ENCODE peak calls at places on chromosomes 6 and 20, in seven cellular contexts. H, B, N, O, U, M and G are unnamed samples.

GRCh38 chr20:63128367-63128766 is 87.6 kb downstream of the YTHDF1 start:
- DNase-seq in H (no peak), N (no peak), B (no peak), O (no peak), U (no peak), M (no peak), G (peak)

GRCh38 chr20:56810141-56810540 is 181.0 kb downstream of the TFAP2C start:
- DNase-seq in M (no peak), B (no peak), N (no peak), O (no peak), H (no peak), U (no peak), G (no peak)

GRCh38 chr6:138372711-138373463 is 4.8 kb upstream of the SMIM28 start:
- DNase-seq in U (no peak), M (no peak), N (no peak), H (no peak), O (no peak), B (no peak), G (no peak)

GRCh38 chr6:106894978-106895702 is 79.4 kb downstream of the CD24 start:
- DNase-seq in N (no peak), U (no peak), B (no peak), H (no peak), O (no peak), M (peak), G (no peak)

GRCh38 chr6:79601020-79601609 is 30.0 kb upstream of the SH3BGRL2 start:
- DNase-seq in B (no peak), N (no peak), O (no peak), H (no peak), M (peak), U (no peak), G (no peak)

GRCh38 chr6:54310377-54311152 is 2.3 kb downstream of the TINAG start:
- DNase-seq in U (no peak), H (no peak), B (no peak), N (no peak), O (no peak), M (no peak), G (no peak)

GRCh38 chr20:58868795-58869194 is 16.3 kb downstream of the GNAS start:
- DNase-seq in B (peak), M (no peak), U (no peak), N (no peak), O (no peak), H (no peak), G (no peak)

GRCh38 chr20:17841751-17842191 is 126.8 kb downstream of the SNX5 start:
- DNase-seq in H (no peak), O (no peak), N (no peak), U (no peak), B (no peak), M (no peak), G (no peak)

GRCh38 chr6:94394822-94395221 is 975.5 kb upstream of the EPHA7 start:
- DNase-seq in N (no peak), M (no peak), U (no peak), O (no peak), B (no peak), H (no peak), G (no peak)